ENCODE peak calls at places on chromosomes 12 and 14, in seven cellular contexts. One of them, this sample, is unnamed.
A peak's percentile ranks its signal among the peaks of the same experiment; 100 is the strongest.

GRCh38 chr12:94326727-94327126 is 132.9 kb downstream of the CEP83 start:
- DNase-seq in type B pancreatic cell: no peak
- DNase-seq in CD4-positive, alpha-beta T cell: no peak
- DNase-seq in B cell: no peak
- DNase-seq in Peyer's patch: no peak
- DNase-seq in Calu3: no peak
- DNase-seq in GM12865: no peak
- DNase-seq in this sample: no peak

GRCh38 chr14:64114166-64114565 is 180.0 kb downstream of the ESR2 start:
- DNase-seq in B cell: no peak
- DNase-seq in GM12865: no peak
- DNase-seq in Peyer's patch: no peak
- DNase-seq in Calu3: no peak
- DNase-seq in type B pancreatic cell: no peak
- DNase-seq in CD4-positive, alpha-beta T cell: no peak
- DNase-seq in this sample: no peak

GRCh38 chr12:45284096-45284901 is 68.4 kb downstream of the ANO6 start:
- DNase-seq in type B pancreatic cell: no peak
- DNase-seq in Peyer's patch: no peak
- DNase-seq in GM12865: no peak
- DNase-seq in B cell: no peak
- DNase-seq in CD4-positive, alpha-beta T cell: no peak
- DNase-seq in Calu3: peak; percentile 4
- DNase-seq in this sample: no peak

GRCh38 chr12:113467154-113467513 is 4.5 kb downstream of the LHX5 start:
- DNase-seq in B cell: no peak
- DNase-seq in CD4-positive, alpha-beta T cell: no peak
- DNase-seq in GM12865: no peak
- DNase-seq in Peyer's patch: no peak
- DNase-seq in Calu3: no peak
- DNase-seq in type B pancreatic cell: no peak
- DNase-seq in this sample: no peak

GRCh38 chr12:46450279-46450748 is 77.7 kb upstream of the SLC38A2 start:
- DNase-seq in B cell: no peak
- DNase-seq in GM12865: no peak
- DNase-seq in type B pancreatic cell: no peak
- DNase-seq in Peyer's patch: peak; percentile 87
- DNase-seq in Calu3: peak; percentile 55
- DNase-seq in CD4-positive, alpha-beta T cell: no peak
- DNase-seq in this sample: no peak

GRCh38 chr14:103628221-103628683 is 759 bp upstream of the KLC1 start:
- DNase-seq in B cell: peak; percentile 43
- DNase-seq in type B pancreatic cell: peak; percentile 77
- DNase-seq in CD4-positive, alpha-beta T cell: no peak
- DNase-seq in GM12865: peak; percentile 67
- DNase-seq in Calu3: peak; percentile 76
- DNase-seq in Peyer's patch: peak; percentile 89
- DNase-seq in this sample: peak; percentile 29

GRCh38 chr12:52787324-52787996 is 8.5 kb downstream of the KRT3 start:
- DNase-seq in CD4-positive, alpha-beta T cell: no peak
- DNase-seq in Peyer's patch: no peak
- DNase-seq in B cell: no peak
- DNase-seq in GM12865: no peak
- DNase-seq in type B pancreatic cell: no peak
- DNase-seq in Calu3: no peak
- DNase-seq in this sample: no peak

GRCh38 chr14:67623114-67623513 is 3.4 kb downstream of the ARG2 start:
- DNase-seq in Calu3: no peak
- DNase-seq in B cell: no peak
- DNase-seq in type B pancreatic cell: no peak
- DNase-seq in Peyer's patch: no peak
- DNase-seq in CD4-positive, alpha-beta T cell: no peak
- DNase-seq in GM12865: no peak
- DNase-seq in this sample: no peak

GRCh38 chr14:92613008-92613658 is 99.6 kb downstream of the RIN3 start:
- DNase-seq in CD4-positive, alpha-beta T cell: peak; percentile 61
- DNase-seq in Calu3: peak; percentile 57
- DNase-seq in Peyer's patch: peak; percentile 81
- DNase-seq in B cell: peak; percentile 59
- DNase-seq in GM12865: peak; percentile 51
- DNase-seq in type B pancreatic cell: no peak
- DNase-seq in this sample: peak; percentile 48

GRCh38 chr12:66600805-66601392 is 78.0 kb downstream of the GRIP1 start:
- DNase-seq in type B pancreatic cell: no peak
- DNase-seq in Calu3: no peak
- DNase-seq in B cell: no peak
- DNase-seq in Peyer's patch: no peak
- DNase-seq in CD4-positive, alpha-beta T cell: no peak
- DNase-seq in GM12865: no peak
- DNase-seq in this sample: no peak

GRCh38 chr12:50961708-50962107 is 9.4 kb downstream of the HIGD1C start:
- DNase-seq in Peyer's patch: no peak
- DNase-seq in GM12865: no peak
- DNase-seq in type B pancreatic cell: no peak
- DNase-seq in B cell: no peak
- DNase-seq in CD4-positive, alpha-beta T cell: no peak
- DNase-seq in Calu3: no peak
- DNase-seq in this sample: no peak

GRCh38 chr14:68486033-68486732 is 306.7 kb downstream of the ZFP36L1 start:
- DNase-seq in Calu3: no peak
- DNase-seq in B cell: no peak
- DNase-seq in Peyer's patch: no peak
- DNase-seq in type B pancreatic cell: no peak
- DNase-seq in CD4-positive, alpha-beta T cell: no peak
- DNase-seq in GM12865: no peak
- DNase-seq in this sample: no peak

GRCh38 chr14:99724939-99725773 is 41.1 kb downstream of the CYP46A1 start:
- DNase-seq in B cell: no peak
- DNase-seq in Calu3: no peak
- DNase-seq in GM12865: no peak
- DNase-seq in CD4-positive, alpha-beta T cell: no peak
- DNase-seq in Peyer's patch: peak; percentile 14
- DNase-seq in type B pancreatic cell: peak; percentile 60
- DNase-seq in this sample: peak; percentile 6

GRCh38 chr14:24130717-24131548 is 474 bp downstream of the FITM1 start:
- DNase-seq in B cell: no peak
- DNase-seq in GM12865: no peak
- DNase-seq in Calu3: no peak
- DNase-seq in type B pancreatic cell: no peak
- DNase-seq in CD4-positive, alpha-beta T cell: no peak
- DNase-seq in Peyer's patch: no peak
- DNase-seq in this sample: no peak

GRCh38 chr14:24132061-24132685 is 1.7 kb downstream of the FITM1 start:
- DNase-seq in Peyer's patch: peak; percentile 61
- DNase-seq in GM12865: no peak
- DNase-seq in type B pancreatic cell: no peak
- DNase-seq in B cell: no peak
- DNase-seq in Calu3: no peak
- DNase-seq in CD4-positive, alpha-beta T cell: peak; percentile 12
- DNase-seq in this sample: no peak

GRCh38 chr14:24129410-24129998 is 955 bp upstream of the FITM1 start:
- DNase-seq in CD4-positive, alpha-beta T cell: no peak
- DNase-seq in type B pancreatic cell: no peak
- DNase-seq in Calu3: no peak
- DNase-seq in GM12865: no peak
- DNase-seq in B cell: no peak
- DNase-seq in Peyer's patch: no peak
- DNase-seq in this sample: no peak

GRCh38 chr14:24131549-24131966 is 1.1 kb downstream of the FITM1 start:
- DNase-seq in B cell: no peak
- DNase-seq in Peyer's patch: no peak
- DNase-seq in Calu3: no peak
- DNase-seq in type B pancreatic cell: no peak
- DNase-seq in GM12865: no peak
- DNase-seq in CD4-positive, alpha-beta T cell: no peak
- DNase-seq in this sample: no peak

DNA sequence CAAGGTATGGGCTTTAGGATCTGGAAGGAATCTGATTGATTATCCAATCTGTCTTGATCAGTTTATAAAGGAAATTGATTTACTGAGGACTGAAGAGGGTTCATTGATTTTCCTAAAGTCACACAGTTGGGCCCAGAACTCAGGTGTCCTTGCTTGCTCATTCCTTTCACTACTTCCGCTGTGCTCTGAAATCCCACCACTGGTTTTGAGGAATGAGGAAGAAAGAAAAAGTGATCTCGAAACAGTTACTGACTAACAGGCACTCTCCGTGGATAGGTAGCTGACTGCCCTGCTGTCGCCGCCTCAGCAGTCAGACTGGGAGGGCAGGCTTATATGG is at the start of gene FITM1:
- DNase-seq in Calu3: no peak
- DNase-seq in GM12865: no peak
- DNase-seq in CD4-positive, alpha-beta T cell: no peak
- DNase-seq in type B pancreatic cell: no peak
- DNase-seq in Peyer's patch: no peak
- DNase-seq in B cell: no peak
- DNase-seq in this sample: no peak
- TF ChIP-seq CTCF in Calu3: no peak
- TF ChIP-seq CTCF in GM12865: no peak
- TF ChIP-seq CTCF in CD4-positive, alpha-beta T cell: no peak
- TF ChIP-seq CTCF in type B pancreatic cell: no peak
- TF ChIP-seq CTCF in Peyer's patch: no peak
- TF ChIP-seq CTCF in B cell: no peak
- TF ChIP-seq CTCF in this sample: no peak

DNA sequence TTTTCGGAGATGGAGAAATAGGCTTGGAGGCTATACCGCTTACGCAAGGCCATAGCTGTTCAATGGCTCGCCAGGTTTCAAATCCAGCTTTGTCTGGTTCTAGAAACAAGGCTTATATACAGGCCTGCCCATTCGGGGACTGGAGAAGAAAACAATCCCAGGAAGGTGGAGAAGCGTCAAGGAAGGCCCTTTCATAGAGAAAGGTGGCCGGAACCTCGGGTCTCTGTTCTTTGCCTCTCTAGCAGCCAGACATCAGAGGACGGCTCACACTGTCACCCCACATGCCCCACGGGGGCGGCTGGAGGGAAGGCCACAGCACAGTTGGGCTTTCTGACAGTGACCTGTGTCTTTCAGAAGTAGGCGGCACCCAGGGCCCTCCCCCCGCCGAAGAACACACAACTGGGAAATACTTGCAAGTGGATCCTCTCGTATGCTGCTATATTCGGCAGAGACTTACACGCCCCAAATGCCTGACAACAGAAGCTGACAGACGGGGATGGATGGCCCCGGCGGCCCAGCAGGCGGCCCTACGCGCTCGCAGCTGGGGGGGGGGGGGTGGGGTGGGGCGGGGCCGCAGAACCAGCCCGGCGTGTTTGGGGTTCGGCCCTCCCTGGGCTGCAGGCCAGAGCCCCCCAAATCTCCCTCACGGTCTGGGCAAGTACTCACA is 4.5 kb upstream of the SETD1B start:
- DNase-seq in GM12865: peak; percentile 84
- DNase-seq in Peyer's patch: peak; percentile 83
- DNase-seq in Calu3: peak; percentile 72
- DNase-seq in type B pancreatic cell: no peak
- DNase-seq in B cell: peak; percentile 48
- DNase-seq in CD4-positive, alpha-beta T cell: peak; percentile 54
- DNase-seq in this sample: peak; percentile 46
- TF ChIP-seq CTCF in GM12865: peak; percentile 9
- TF ChIP-seq CTCF in Peyer's patch: no peak
- TF ChIP-seq CTCF in Calu3: no peak
- TF ChIP-seq CTCF in type B pancreatic cell: no peak
- TF ChIP-seq CTCF in B cell: no peak
- TF ChIP-seq CTCF in CD4-positive, alpha-beta T cell: no peak
- TF ChIP-seq CTCF in this sample: peak; percentile 24

DNA sequence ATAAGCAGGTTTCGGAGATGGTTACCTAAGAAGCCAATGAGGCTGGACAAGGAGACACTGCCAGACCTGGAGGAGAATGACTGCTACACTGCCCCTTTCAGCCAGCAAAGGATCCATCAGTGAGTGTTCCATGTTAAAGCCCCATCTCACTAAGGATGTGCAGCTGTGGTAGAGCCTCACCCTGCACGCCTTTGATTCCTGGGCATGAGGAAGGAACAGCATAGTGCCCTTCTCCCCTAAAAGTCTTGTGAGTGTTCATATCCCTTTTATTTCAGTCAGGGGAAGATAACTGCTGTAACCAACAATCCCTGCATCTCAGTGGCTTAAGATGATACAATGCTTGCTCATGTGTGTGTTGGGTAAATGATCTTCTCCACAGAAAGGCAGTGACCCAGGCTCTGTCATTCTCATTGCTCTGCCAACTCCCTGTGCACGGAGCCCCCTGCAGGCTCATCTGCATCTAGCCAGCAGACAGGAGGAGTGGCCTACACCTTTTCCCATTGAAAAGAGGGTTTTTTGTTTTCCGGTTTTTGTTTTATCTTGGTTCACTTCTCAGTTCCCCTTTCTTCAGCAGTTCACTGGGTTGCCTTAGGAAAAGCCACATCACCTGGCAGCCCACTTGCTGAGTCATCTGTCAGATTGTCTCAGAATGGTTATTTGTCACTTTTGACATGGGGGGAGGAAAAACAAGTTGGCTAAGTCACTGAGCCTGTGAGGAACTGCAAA is 193.1 kb downstream of the ANO4 start:
- DNase-seq in Calu3: peak; percentile 72
- DNase-seq in Peyer's patch: no peak
- DNase-seq in CD4-positive, alpha-beta T cell: no peak
- DNase-seq in B cell: no peak
- DNase-seq in type B pancreatic cell: no peak
- DNase-seq in GM12865: peak; percentile 91
- DNase-seq in this sample: no peak
- TF ChIP-seq CTCF in Calu3: peak; percentile 22
- TF ChIP-seq CTCF in Peyer's patch: no peak
- TF ChIP-seq CTCF in CD4-positive, alpha-beta T cell: no peak
- TF ChIP-seq CTCF in B cell: no peak
- TF ChIP-seq CTCF in type B pancreatic cell: peak; percentile 65
- TF ChIP-seq CTCF in GM12865: peak; percentile 55
- TF ChIP-seq CTCF in this sample: no peak

GRCh38 chr12:8014836-8015235 is 17.7 kb upstream of the FOXJ2 start:
- DNase-seq in Peyer's patch: no peak
- DNase-seq in GM12865: no peak
- DNase-seq in Calu3: no peak
- DNase-seq in B cell: no peak
- DNase-seq in CD4-positive, alpha-beta T cell: no peak
- DNase-seq in type B pancreatic cell: no peak
- DNase-seq in this sample: no peak

DNA sequence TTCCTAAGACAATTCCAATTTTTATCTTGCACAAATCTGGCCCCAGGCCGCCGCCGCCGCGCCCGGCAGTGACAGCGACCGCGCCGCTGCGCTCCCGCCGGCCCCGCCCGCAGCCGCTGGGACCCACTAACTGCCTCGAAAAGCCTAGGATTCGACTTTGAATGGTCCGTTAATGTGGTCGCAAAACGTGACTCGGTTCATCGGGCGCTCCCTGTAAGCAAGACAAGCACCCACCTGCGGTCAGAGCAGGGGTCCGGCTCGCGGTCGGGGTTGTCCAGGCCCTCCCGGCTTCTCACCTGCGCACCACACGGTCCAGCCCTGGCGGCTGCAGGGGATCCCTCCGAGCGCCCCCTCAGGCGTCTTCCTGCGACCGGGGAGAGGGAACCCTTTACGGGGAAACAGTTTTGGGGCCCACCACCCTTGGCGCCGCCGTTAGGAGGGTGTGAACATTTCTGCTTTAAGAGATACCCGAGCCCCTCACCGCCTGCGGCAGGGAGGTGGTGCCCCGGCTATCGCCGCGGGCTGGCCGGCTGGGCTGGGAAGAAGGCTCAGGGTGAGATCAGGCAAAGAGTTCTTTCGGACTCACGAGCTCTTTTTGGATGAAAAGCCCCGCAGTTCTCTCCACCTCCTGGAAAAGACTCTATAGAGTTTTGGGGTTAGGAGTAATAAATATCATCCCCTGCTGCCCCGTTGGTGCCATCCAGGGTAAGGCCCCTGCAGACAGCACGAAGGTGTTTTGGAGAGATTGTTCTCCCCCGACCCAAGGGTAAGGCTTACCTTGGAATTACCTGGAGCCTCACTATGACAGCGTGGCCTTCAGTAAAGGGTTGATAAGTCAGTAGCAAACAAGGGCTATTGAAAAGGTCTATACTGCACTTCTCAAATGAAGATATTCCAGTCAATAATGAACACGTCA is 13.6 kb upstream of the FOXJ2 start:
- DNase-seq in CD4-positive, alpha-beta T cell: no peak
- DNase-seq in B cell: no peak
- DNase-seq in Calu3: peak; percentile 34
- DNase-seq in type B pancreatic cell: no peak
- DNase-seq in GM12865: peak; percentile 10
- DNase-seq in Peyer's patch: no peak
- DNase-seq in this sample: peak; percentile 28
- TF ChIP-seq CTCF in CD4-positive, alpha-beta T cell: no peak
- TF ChIP-seq CTCF in B cell: no peak
- TF ChIP-seq CTCF in Calu3: no peak
- TF ChIP-seq CTCF in type B pancreatic cell: no peak
- TF ChIP-seq CTCF in GM12865: no peak
- TF ChIP-seq CTCF in Peyer's patch: no peak
- TF ChIP-seq CTCF in this sample: no peak